ENCODE peak calls at places on chromosomes 12 and 14, in nine cellular contexts. G is HepG2; S is RPMI7951; U is CD4-positive, CD25-positive, alpha-beta regulatory T cell; H is progenitor cell of endocrine pancreas; L is D341Med; Q is posterior vena cava; J is NCI-H774; F is MM.1S. B is an unnamed sample.

GRCh38 chr12:63496654-63497053 is 171.6 kb downstream of the DPY19L2 start:
- DNase-seq in G (no peak), S (no peak), U (no peak), H (no peak), L (no peak), Q (no peak), J (no peak), F (no peak), B (no peak)

GRCh38 chr12:121467638-121468403 is 67.9 kb downstream of the RNF34 start:
- DNase-seq in G (no peak), S (no peak), U (no peak), H (peak), L (no peak), Q (peak), J (no peak), F (no peak), B (peak)

GRCh38 chr12:127127887-127128286 is 1139.1 kb upstream of the TMEM132C start:
- DNase-seq in G (no peak), S (no peak), U (no peak), H (no peak), L (no peak), Q (no peak), J (no peak), F (no peak), B (no peak)

GRCh38 chr12:105092336-105092735 is 8.1 kb upstream of the ALDH1L2 start:
- DNase-seq in G (no peak), S (no peak), U (no peak), H (no peak), L (no peak), Q (no peak), J (peak), F (no peak), B (no peak)

GRCh38 chr14:99758915-99759545 is 34.2 kb upstream of the EML1 start:
- DNase-seq in G (no peak), S (no peak), U (no peak), H (no peak), L (no peak), Q (peak), J (no peak), F (no peak), B (peak)

GRCh38 chr14:75452900-75453816 is 25.3 kb downstream of the JDP2 start:
- DNase-seq in G (peak), S (peak), U (no peak), H (peak), L (no peak), Q (peak), J (no peak), F (no peak), B (peak)

GRCh38 chr14:69674546-69675245 is 63.3 kb downstream of the SUSD6 start:
- DNase-seq in G (no peak), S (no peak), U (no peak), H (no peak), L (no peak), Q (no peak), J (no peak), F (no peak), B (no peak)

GRCh38 chr12:45893240-45893639 is 97.1 kb downstream of the SCAF11 start:
- DNase-seq in G (peak), S (peak), U (no peak), H (no peak), L (peak), Q (no peak), J (no peak), F (no peak), B (peak)

GRCh38 chr12:93591137-93591868 is 18.8 kb downstream of the SOCS2 start:
- DNase-seq in G (no peak), S (peak), U (no peak), H (peak), L (peak), Q (peak), J (peak), F (peak), B (peak)

GRCh38 chr12:15044461-15044860 is 71.6 kb downstream of the PDE6H start:
- DNase-seq in G (no peak), S (peak), U (no peak), H (no peak), L (no peak), Q (no peak), J (no peak), F (no peak), B (peak)

GRCh38 chr14:98890556-98891340 is 381.2 kb downstream of the BCL11B start:
- DNase-seq in G (no peak), S (no peak), U (no peak), H (no peak), L (no peak), Q (peak), J (no peak), F (no peak), B (no peak)

GRCh38 chr12:49974231-49974675 is 1.5 kb downstream of the AQP6 start:
- DNase-seq in G (peak), S (peak), U (no peak), H (no peak), L (peak), Q (no peak), J (no peak), F (no peak), B (peak)

GRCh38 chr12:125104978-125105377 is 39.7 kb downstream of the AACS start:
- DNase-seq in G (no peak), S (no peak), U (no peak), H (no peak), L (no peak), Q (no peak), J (no peak), F (no peak), B (no peak)

GRCh38 chr12:53867216-53868012 is 71.2 kb upstream of the HOXC13 start:
- DNase-seq in G (peak), S (peak), U (no peak), H (no peak), L (no peak), Q (no peak), J (no peak), F (no peak), B (no peak)

GRCh38 chr12:48029811-48030650 is 25.8 kb upstream of the COL2A1 start:
- DNase-seq in G (no peak), S (no peak), U (no peak), H (no peak), L (no peak), Q (no peak), J (no peak), F (no peak), B (no peak)

GRCh38 chr14:44505588-44505987 is 1.5 kb downstream of the FSCB start:
- DNase-seq in G (no peak), S (no peak), U (no peak), H (no peak), L (no peak), Q (no peak), J (no peak), F (no peak), B (no peak)

GRCh38 chr12:57615637-57616036 is 4.4 kb downstream of the ARHGEF25 start:
- DNase-seq in G (no peak), S (no peak), U (no peak), H (no peak), L (no peak), Q (no peak), J (no peak), F (no peak), B (no peak)

GRCh38 chr12:60035835-60036234 is 440.0 kb downstream of the SLC16A7 start:
- DNase-seq in G (no peak), S (no peak), U (no peak), H (no peak), L (no peak), Q (no peak), J (no peak), F (no peak), B (no peak)

GRCh38 chr14:104116544-104117340 is 21.6 kb upstream of the KIF26A start:
- DNase-seq in G (no peak), S (no peak), U (no peak), H (no peak), L (no peak), Q (peak), J (no peak), F (no peak), B (peak)